ENCODE peak calls at places on chromosomes 2 and 18, in ten cellular contexts. One of them, this sample, is unnamed.

GRCh38 chr2:37389984-37390765 is 45.7 kb downstream of the QPCT start:
- DNase-seq in CD8-positive, alpha-beta T cell: peak
- DNase-seq in lower lobe of right lung: no peak
- DNase-seq in Peyer's patch: peak
- DNase-seq in AG04450: no peak
- DNase-seq in aorta: no peak
- DNase-seq in small intestine: peak
- DNase-seq in GM23248: peak
- DNase-seq in brain microvascular endothelial cell: peak
- DNase-seq in fibroblast of lung: peak
- DNase-seq in this sample: peak

GRCh38 chr18:78906066-78906465 is 73.6 kb upstream of the SALL3 start:
- DNase-seq in Peyer's patch: no peak
- DNase-seq in aorta: no peak
- DNase-seq in CD8-positive, alpha-beta T cell: no peak
- DNase-seq in GM23248: no peak
- DNase-seq in fibroblast of lung: no peak
- DNase-seq in lower lobe of right lung: no peak
- DNase-seq in AG04450: no peak
- DNase-seq in small intestine: no peak
- DNase-seq in brain microvascular endothelial cell: no peak
- DNase-seq in this sample: no peak

GRCh38 chr18:36329684-36330434 is 32.3 kb downstream of the FHOD3 start:
- DNase-seq in Peyer's patch: no peak
- DNase-seq in brain microvascular endothelial cell: no peak
- DNase-seq in AG04450: no peak
- DNase-seq in fibroblast of lung: no peak
- DNase-seq in small intestine: no peak
- DNase-seq in aorta: no peak
- DNase-seq in GM23248: no peak
- DNase-seq in lower lobe of right lung: no peak
- DNase-seq in CD8-positive, alpha-beta T cell: no peak
- DNase-seq in this sample: no peak

GRCh38 chr2:106536490-106536889 is 49.3 kb downstream of the CD8B2 start:
- DNase-seq in Peyer's patch: peak
- DNase-seq in CD8-positive, alpha-beta T cell: no peak
- DNase-seq in aorta: no peak
- DNase-seq in GM23248: no peak
- DNase-seq in AG04450: no peak
- DNase-seq in fibroblast of lung: no peak
- DNase-seq in brain microvascular endothelial cell: no peak
- DNase-seq in lower lobe of right lung: no peak
- DNase-seq in small intestine: no peak
- DNase-seq in this sample: no peak

GRCh38 chr18:31100598-31101147 is 1.5 kb downstream of the DSC2 start:
- DNase-seq in lower lobe of right lung: no peak
- DNase-seq in AG04450: no peak
- DNase-seq in small intestine: peak
- DNase-seq in CD8-positive, alpha-beta T cell: no peak
- DNase-seq in fibroblast of lung: no peak
- DNase-seq in brain microvascular endothelial cell: no peak
- DNase-seq in Peyer's patch: peak
- DNase-seq in aorta: no peak
- DNase-seq in GM23248: no peak
- DNase-seq in this sample: no peak

GRCh38 chr2:39266139-39266805 is 22.5 kb upstream of the CDKL4 start:
- DNase-seq in brain microvascular endothelial cell: no peak
- DNase-seq in fibroblast of lung: peak
- DNase-seq in lower lobe of right lung: no peak
- DNase-seq in CD8-positive, alpha-beta T cell: no peak
- DNase-seq in GM23248: peak
- DNase-seq in small intestine: no peak
- DNase-seq in Peyer's patch: no peak
- DNase-seq in AG04450: no peak
- DNase-seq in aorta: no peak
- DNase-seq in this sample: no peak

GRCh38 chr2:3222636-3223035 is 155.0 kb downstream of the EIPR1 start:
- DNase-seq in CD8-positive, alpha-beta T cell: peak
- DNase-seq in Peyer's patch: no peak
- DNase-seq in GM23248: no peak
- DNase-seq in fibroblast of lung: no peak
- DNase-seq in small intestine: peak
- DNase-seq in aorta: no peak
- DNase-seq in brain microvascular endothelial cell: peak
- DNase-seq in AG04450: no peak
- DNase-seq in lower lobe of right lung: no peak
- DNase-seq in this sample: peak

GRCh38 chr2:30511122-30512083 is 64.4 kb downstream of the LCLAT1 start:
- DNase-seq in aorta: no peak
- DNase-seq in fibroblast of lung: peak
- DNase-seq in lower lobe of right lung: no peak
- DNase-seq in small intestine: peak
- DNase-seq in CD8-positive, alpha-beta T cell: no peak
- DNase-seq in AG04450: no peak
- DNase-seq in brain microvascular endothelial cell: peak
- DNase-seq in GM23248: peak
- DNase-seq in Peyer's patch: peak
- DNase-seq in this sample: no peak

GRCh38 chr2:145751155-145751554 is 1231.2 kb upstream of the ZEB2 start:
- DNase-seq in small intestine: no peak
- DNase-seq in GM23248: no peak
- DNase-seq in aorta: no peak
- DNase-seq in AG04450: no peak
- DNase-seq in CD8-positive, alpha-beta T cell: no peak
- DNase-seq in fibroblast of lung: peak
- DNase-seq in brain microvascular endothelial cell: no peak
- DNase-seq in Peyer's patch: no peak
- DNase-seq in lower lobe of right lung: no peak
- DNase-seq in this sample: no peak

GRCh38 chr2:25293958-25294513 is 47.7 kb downstream of the DNMT3A start:
- DNase-seq in fibroblast of lung: no peak
- DNase-seq in CD8-positive, alpha-beta T cell: no peak
- DNase-seq in small intestine: no peak
- DNase-seq in brain microvascular endothelial cell: no peak
- DNase-seq in Peyer's patch: no peak
- DNase-seq in AG04450: no peak
- DNase-seq in lower lobe of right lung: no peak
- DNase-seq in GM23248: no peak
- DNase-seq in aorta: peak
- DNase-seq in this sample: no peak

DNA sequence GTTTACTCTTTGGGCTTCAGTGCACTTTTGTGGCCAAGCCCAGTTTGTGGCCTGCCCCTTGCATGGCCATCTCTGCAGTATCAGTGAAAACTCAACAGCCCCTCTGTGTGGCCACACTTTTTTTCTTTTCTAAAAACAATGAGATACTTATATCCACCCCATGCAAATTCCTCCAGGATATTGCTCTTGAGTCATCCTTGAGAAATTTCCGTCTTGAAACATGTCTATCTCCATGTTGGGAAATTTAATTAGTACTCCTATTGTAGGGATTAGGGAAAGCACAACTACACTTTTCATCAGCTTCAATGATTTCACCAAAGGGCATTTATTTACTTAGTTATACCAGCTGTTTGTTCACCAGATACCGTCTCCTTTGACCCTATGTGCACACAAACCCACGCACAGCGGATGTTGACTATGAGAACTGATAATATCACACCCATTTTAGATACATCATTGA is 993.1 kb downstream of the TSN start:
- DNase-seq in Peyer's patch: no peak
- DNase-seq in aorta: no peak
- DNase-seq in GM23248: peak
- DNase-seq in small intestine: no peak
- DNase-seq in AG04450: no peak
- DNase-seq in lower lobe of right lung: no peak
- DNase-seq in CD8-positive, alpha-beta T cell: no peak
- DNase-seq in brain microvascular endothelial cell: peak
- DNase-seq in fibroblast of lung: peak
- DNase-seq in this sample: no peak
- H3K4me3 ChIP-seq in Peyer's patch: no peak
- H3K4me3 ChIP-seq in aorta: no peak
- H3K4me3 ChIP-seq in GM23248: no peak
- H3K4me3 ChIP-seq in small intestine: no peak
- H3K4me3 ChIP-seq in AG04450: no peak
- H3K4me3 ChIP-seq in lower lobe of right lung: no peak
- H3K4me3 ChIP-seq in CD8-positive, alpha-beta T cell: no peak
- H3K4me3 ChIP-seq in brain microvascular endothelial cell: no peak
- H3K4me3 ChIP-seq in fibroblast of lung: no peak
- H3K4me3 ChIP-seq in this sample: no peak

DNA sequence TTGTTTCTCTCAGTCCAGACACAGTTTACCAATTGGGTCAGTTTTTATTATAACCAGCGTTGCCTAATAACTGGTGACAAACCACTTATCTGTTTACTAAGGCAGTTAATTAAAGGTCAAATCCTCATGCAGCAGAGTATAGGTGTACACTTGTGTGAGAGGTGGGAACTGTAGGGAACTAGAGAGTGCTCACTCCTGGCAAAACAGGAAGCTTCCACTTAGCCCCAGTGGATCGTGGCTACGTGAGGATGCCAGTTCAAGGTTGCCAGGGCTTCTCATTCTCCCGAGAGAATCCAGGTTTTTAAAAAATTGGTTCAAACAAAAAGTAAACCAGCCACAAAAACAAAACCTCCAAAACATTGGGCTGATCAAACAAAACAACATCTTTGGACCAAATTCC is 8.1 kb downstream of the CYBRD1 start:
- DNase-seq in aorta: no peak
- DNase-seq in CD8-positive, alpha-beta T cell: no peak
- DNase-seq in AG04450: no peak
- DNase-seq in brain microvascular endothelial cell: no peak
- DNase-seq in lower lobe of right lung: no peak
- DNase-seq in fibroblast of lung: no peak
- DNase-seq in Peyer's patch: no peak
- DNase-seq in GM23248: peak
- DNase-seq in small intestine: peak
- DNase-seq in this sample: no peak
- H3K4me3 ChIP-seq in aorta: no peak
- H3K4me3 ChIP-seq in CD8-positive, alpha-beta T cell: no peak
- H3K4me3 ChIP-seq in AG04450: no peak
- H3K4me3 ChIP-seq in brain microvascular endothelial cell: no peak
- H3K4me3 ChIP-seq in lower lobe of right lung: no peak
- H3K4me3 ChIP-seq in fibroblast of lung: no peak
- H3K4me3 ChIP-seq in Peyer's patch: no peak
- H3K4me3 ChIP-seq in GM23248: no peak
- H3K4me3 ChIP-seq in small intestine: no peak
- H3K4me3 ChIP-seq in this sample: no peak

GRCh38 chr2:112995346-112995920 is 9.8 kb upstream of the IL36A start:
- DNase-seq in AG04450: no peak
- DNase-seq in Peyer's patch: no peak
- DNase-seq in fibroblast of lung: no peak
- DNase-seq in CD8-positive, alpha-beta T cell: peak
- DNase-seq in aorta: no peak
- DNase-seq in brain microvascular endothelial cell: no peak
- DNase-seq in small intestine: no peak
- DNase-seq in GM23248: no peak
- DNase-seq in lower lobe of right lung: no peak
- DNase-seq in this sample: peak
- H3K4me3 ChIP-seq in AG04450: no peak
- H3K4me3 ChIP-seq in Peyer's patch: no peak
- H3K4me3 ChIP-seq in fibroblast of lung: no peak
- H3K4me3 ChIP-seq in CD8-positive, alpha-beta T cell: peak
- H3K4me3 ChIP-seq in aorta: no peak
- H3K4me3 ChIP-seq in brain microvascular endothelial cell: no peak
- H3K4me3 ChIP-seq in small intestine: no peak
- H3K4me3 ChIP-seq in GM23248: no peak
- H3K4me3 ChIP-seq in lower lobe of right lung: no peak
- H3K4me3 ChIP-seq in this sample: peak

GRCh38 chr18:75330308-75330707 is 97.2 kb downstream of the SMIM21 start:
- DNase-seq in Peyer's patch: no peak
- DNase-seq in lower lobe of right lung: no peak
- DNase-seq in brain microvascular endothelial cell: no peak
- DNase-seq in AG04450: no peak
- DNase-seq in small intestine: no peak
- DNase-seq in fibroblast of lung: no peak
- DNase-seq in CD8-positive, alpha-beta T cell: no peak
- DNase-seq in aorta: no peak
- DNase-seq in GM23248: no peak
- DNase-seq in this sample: no peak
- H3K4me3 ChIP-seq in Peyer's patch: no peak
- H3K4me3 ChIP-seq in lower lobe of right lung: no peak
- H3K4me3 ChIP-seq in brain microvascular endothelial cell: no peak
- H3K4me3 ChIP-seq in AG04450: no peak
- H3K4me3 ChIP-seq in small intestine: no peak
- H3K4me3 ChIP-seq in fibroblast of lung: no peak
- H3K4me3 ChIP-seq in CD8-positive, alpha-beta T cell: no peak
- H3K4me3 ChIP-seq in aorta: no peak
- H3K4me3 ChIP-seq in GM23248: no peak
- H3K4me3 ChIP-seq in this sample: no peak

DNA sequence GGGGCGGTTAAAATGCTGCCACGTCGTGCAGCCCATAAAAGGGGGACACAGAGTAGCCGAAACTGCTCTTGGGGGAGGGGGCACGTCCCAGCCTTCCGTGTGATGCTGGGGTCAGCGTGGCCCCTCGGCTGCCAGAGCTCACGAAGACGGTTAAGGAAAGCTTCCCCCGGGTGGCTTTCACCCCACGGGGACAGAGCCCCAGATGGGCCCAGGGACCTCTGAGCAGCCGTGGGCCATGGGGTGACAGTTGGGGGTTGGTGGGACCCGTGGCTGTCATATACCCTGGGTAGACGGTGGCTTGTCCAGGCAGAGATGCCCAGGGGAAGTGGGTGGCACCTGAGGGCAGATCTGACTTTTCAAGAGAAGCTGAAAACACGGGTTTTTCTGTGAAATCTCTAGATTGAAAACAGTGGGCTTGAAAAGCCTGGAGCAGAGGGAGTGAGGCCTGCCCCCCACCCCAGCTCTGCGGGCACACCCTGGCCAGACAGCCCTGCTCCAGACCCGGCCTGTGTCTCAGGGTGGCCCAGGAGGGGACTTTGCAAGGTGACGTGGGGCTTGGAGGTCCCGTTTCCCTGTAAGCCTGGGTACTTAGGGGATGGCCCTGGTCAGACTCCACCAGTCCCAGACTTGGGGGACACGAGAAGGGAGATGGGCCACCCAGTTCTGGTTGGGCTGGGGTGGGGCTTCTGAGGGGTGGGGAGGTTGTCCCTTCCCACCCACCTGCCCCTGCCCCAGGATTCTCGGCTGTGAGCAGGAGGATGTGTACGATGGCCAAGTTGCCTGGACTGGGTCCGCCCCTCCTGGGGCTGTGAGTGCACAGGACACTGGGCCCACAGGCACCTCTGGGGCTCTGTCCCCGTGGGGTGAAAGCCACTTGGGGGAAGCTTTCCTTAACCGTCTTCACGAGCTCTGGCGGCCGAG is 650 bp downstream of the NEU4 start:
- DNase-seq in CD8-positive, alpha-beta T cell: no peak
- DNase-seq in GM23248: no peak
- DNase-seq in brain microvascular endothelial cell: no peak
- DNase-seq in fibroblast of lung: no peak
- DNase-seq in aorta: peak
- DNase-seq in lower lobe of right lung: no peak
- DNase-seq in small intestine: no peak
- DNase-seq in Peyer's patch: no peak
- DNase-seq in AG04450: no peak
- DNase-seq in this sample: no peak
- H3K4me3 ChIP-seq in CD8-positive, alpha-beta T cell: no peak
- H3K4me3 ChIP-seq in GM23248: no peak
- H3K4me3 ChIP-seq in brain microvascular endothelial cell: no peak
- H3K4me3 ChIP-seq in fibroblast of lung: no peak
- H3K4me3 ChIP-seq in aorta: no peak
- H3K4me3 ChIP-seq in lower lobe of right lung: no peak
- H3K4me3 ChIP-seq in small intestine: no peak
- H3K4me3 ChIP-seq in Peyer's patch: peak
- H3K4me3 ChIP-seq in AG04450: no peak
- H3K4me3 ChIP-seq in this sample: no peak

This sample was measured in CD4-positive, alpha-beta memory T cell.